ENCODE peak calls at places on chromosomes 6 and 20, in six cellular contexts. Z is psoas muscle; G is B cell; L is fibroblast of lung; B is endothelial cell; J is CD8-positive, alpha-beta T cell. D is an unnamed sample.

GRCh38 chr20:13105864-13106457 is 97.2 kb downstream of the SPTLC3 start:
- DNase-seq in Z (no peak), G (peak; percentile 20), L (peak; percentile 6), B (no peak), J (no peak), D (peak; percentile 6)

GRCh38 chr6:166781331-166781730 is 154.3 kb upstream of the RPS6KA2 start:
- DNase-seq in Z (no peak), G (no peak), L (no peak), B (peak; percentile 2), J (no peak), D (no peak)

GRCh38 chr20:43787937-43788336 is 61.1 kb upstream of the GTSF1L start:
- DNase-seq in Z (no peak), G (no peak), L (no peak), B (no peak), J (no peak), D (no peak)

GRCh38 chr20:36604952-36605308 is 649 bp upstream of the RAB5IF start:
- DNase-seq in Z (peak; percentile 59), G (peak; percentile 83), L (no peak), B (no peak), J (peak; percentile 31), D (peak; percentile 20)

GRCh38 chr6:42136508-42137191 is 5.8 kb downstream of the C6orf132 start:
- DNase-seq in Z (no peak), G (peak; percentile 57), L (peak; percentile 91), B (peak; percentile 30), J (no peak), D (peak; percentile 62)

GRCh38 chr6:53014034-53014433 is 18.9 kb upstream of the GSTA4 start:
- DNase-seq in Z (no peak), G (no peak), L (no peak), B (no peak), J (no peak), D (no peak)

GRCh38 chr6:155880905-155881304 is 425.3 kb upstream of the NOX3 start:
- DNase-seq in Z (no peak), G (no peak), L (peak; percentile 51), B (no peak), J (no peak), D (no peak)

GRCh38 chr20:22910287-22910852 is 124.7 kb upstream of the SSTR4 start:
- DNase-seq in Z (no peak), G (no peak), L (no peak), B (no peak), J (no peak), D (no peak)

GRCh38 chr6:137717074-137718073 is 149.7 kb upstream of the TNFAIP3 start:
- DNase-seq in Z (no peak), G (no peak), L (peak; percentile 43), B (no peak), J (peak; percentile 59), D (no peak)

GRCh38 chr20:3869839-3870634 is 19.1 kb upstream of the PANK2 start:
- DNase-seq in Z (no peak), G (no peak), L (no peak), B (no peak), J (no peak), D (no peak)

GRCh38 chr6:41730531-41731436 is 4.6 kb downstream of the TFEB start:
- DNase-seq in Z (peak; percentile 47), G (no peak), L (no peak), B (no peak), J (no peak), D (no peak)

GRCh38 chr6:140130074-140130473 is 755.6 kb upstream of the CITED2 start:
- DNase-seq in Z (no peak), G (no peak), L (no peak), B (no peak), J (no peak), D (no peak)

GRCh38 chr6:136546321-136546720 is 3.9 kb downstream of the MAP7 start:
- DNase-seq in Z (no peak), G (no peak), L (no peak), B (no peak), J (no peak), D (no peak)

GRCh38 chr20:25533920-25534700 is 51.2 kb downstream of the NINL start:
- DNase-seq in Z (no peak), G (no peak), L (no peak), B (no peak), J (no peak), D (no peak)

GRCh38 chr6:20096506-20096905 is 115.8 kb downstream of the MBOAT1 start:
- DNase-seq in Z (no peak), G (no peak), L (no peak), B (no peak), J (no peak), D (no peak)

GRCh38 chr6:20086992-20087391 is 125.3 kb downstream of the MBOAT1 start:
- DNase-seq in Z (no peak), G (no peak), L (no peak), B (no peak), J (no peak), D (no peak)

GRCh38 chr6:20095436-20095835 is 116.8 kb downstream of the MBOAT1 start:
- DNase-seq in Z (no peak), G (no peak), L (no peak), B (no peak), J (no peak), D (no peak)

DNA sequence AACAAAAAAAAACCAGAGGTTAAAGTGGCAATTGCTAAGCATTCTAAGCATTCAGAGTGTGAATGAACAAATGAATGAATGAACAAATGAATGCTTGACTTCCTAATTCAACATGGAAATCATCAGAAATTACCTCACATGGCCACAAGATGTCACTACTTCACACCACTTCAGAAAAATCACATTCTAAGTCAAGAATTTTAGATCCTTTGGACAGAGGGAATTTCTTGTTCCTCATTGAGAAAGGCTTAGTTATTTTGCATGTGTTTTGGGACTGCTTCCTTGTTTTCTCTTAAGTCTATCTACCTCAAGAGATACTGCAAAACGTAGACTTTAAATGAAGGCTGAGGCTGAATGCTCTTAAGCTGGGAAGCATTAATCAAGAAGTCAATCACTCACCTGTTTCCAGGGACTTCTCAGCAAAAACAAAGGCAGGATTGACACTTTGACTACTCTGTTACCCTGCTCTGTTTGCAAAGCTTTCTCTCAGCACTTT is 120.2 kb downstream of the MBOAT1 start:
- DNase-seq in Z (no peak), G (peak; percentile 26), L (peak; percentile 42), B (peak; percentile 24), J (no peak), D (peak; percentile 10)
- TF ChIP-seq CTCF in Z (peak; percentile 66), G (peak; percentile 83), L (peak; percentile 52), B (peak; percentile 89), J (peak; percentile 45), D (peak; percentile 77)

GRCh38 chr6:168210239-168211107 is 109.1 kb downstream of the DACT2 start:
- DNase-seq in Z (no peak), G (no peak), L (no peak), B (no peak), J (no peak), D (no peak)
- TF ChIP-seq CTCF in Z (no peak), G (no peak), L (no peak), B (no peak), J (no peak), D (no peak)

GRCh38 chr6:154345811-154346210 is 10.8 kb downstream of the IPCEF1 start:
- DNase-seq in Z (no peak), G (no peak), L (no peak), B (no peak), J (no peak), D (no peak)

GRCh38 chr6:154341326-154341725 is 15.3 kb downstream of the IPCEF1 start:
- DNase-seq in Z (no peak), G (no peak), L (no peak), B (no peak), J (no peak), D (no peak)

GRCh38 chr6:154347981-154348380 is 8.6 kb downstream of the IPCEF1 start:
- DNase-seq in Z (no peak), G (no peak), L (peak; percentile 13), B (no peak), J (no peak), D (no peak)

GRCh38 chr6:154341876-154342275 is 14.7 kb downstream of the IPCEF1 start:
- DNase-seq in Z (no peak), G (no peak), L (peak; percentile 51), B (no peak), J (no peak), D (no peak)

DNA sequence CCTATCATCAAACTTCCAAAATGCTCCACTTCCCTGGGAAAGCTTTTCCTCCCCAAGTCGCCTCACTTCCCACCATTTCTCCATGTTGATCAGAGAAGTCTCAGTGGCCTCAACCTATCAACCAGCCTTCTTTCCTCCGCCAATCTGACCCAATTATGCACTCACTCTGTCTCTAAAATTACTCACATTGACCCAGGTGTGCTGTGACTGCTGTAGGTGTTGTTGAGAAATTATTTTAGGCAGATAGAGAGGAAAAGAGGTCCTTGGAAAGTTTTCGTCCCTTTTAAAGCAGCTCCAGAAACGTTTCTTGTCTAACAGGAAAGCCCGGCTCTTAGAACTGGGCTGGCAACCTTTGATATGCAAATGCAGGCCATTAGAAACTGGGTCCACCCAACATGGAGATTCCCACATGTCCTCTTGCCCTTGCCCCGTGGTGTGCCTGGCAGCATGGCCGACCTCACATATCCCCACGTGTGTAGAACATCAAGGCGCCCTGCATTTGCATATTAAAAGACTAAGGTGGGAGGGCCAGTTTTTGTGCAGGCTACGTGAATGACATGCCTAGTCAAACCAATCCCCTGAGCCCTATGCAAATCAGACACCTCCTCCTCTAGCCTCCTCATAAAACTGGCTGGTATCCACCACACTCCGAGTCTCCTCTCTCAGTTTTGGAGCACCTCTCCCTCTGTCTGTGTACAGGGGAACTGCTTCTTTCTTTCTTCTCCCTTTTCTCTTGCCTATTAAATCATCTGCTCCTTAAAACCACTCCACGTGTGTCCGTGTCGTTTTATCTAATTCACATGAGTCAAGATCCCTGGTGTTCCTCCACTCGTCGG is 12.9 kb downstream of the IPCEF1 start:
- DNase-seq in Z (no peak), G (no peak), L (peak; percentile 70), B (no peak), J (no peak), D (peak; percentile 23)
- TF ChIP-seq CTCF in Z (no peak), G (no peak), L (no peak), B (no peak), J (no peak), D (peak; percentile 47)

GRCh38 chr6:149860834-149861602 is 3.1 kb downstream of the LRP11 start:
- DNase-seq in Z (no peak), G (no peak), L (no peak), B (no peak), J (no peak), D (no peak)
- TF ChIP-seq CTCF in Z (no peak), G (no peak), L (peak; percentile 8), B (no peak), J (no peak), D (no peak)

DNA sequence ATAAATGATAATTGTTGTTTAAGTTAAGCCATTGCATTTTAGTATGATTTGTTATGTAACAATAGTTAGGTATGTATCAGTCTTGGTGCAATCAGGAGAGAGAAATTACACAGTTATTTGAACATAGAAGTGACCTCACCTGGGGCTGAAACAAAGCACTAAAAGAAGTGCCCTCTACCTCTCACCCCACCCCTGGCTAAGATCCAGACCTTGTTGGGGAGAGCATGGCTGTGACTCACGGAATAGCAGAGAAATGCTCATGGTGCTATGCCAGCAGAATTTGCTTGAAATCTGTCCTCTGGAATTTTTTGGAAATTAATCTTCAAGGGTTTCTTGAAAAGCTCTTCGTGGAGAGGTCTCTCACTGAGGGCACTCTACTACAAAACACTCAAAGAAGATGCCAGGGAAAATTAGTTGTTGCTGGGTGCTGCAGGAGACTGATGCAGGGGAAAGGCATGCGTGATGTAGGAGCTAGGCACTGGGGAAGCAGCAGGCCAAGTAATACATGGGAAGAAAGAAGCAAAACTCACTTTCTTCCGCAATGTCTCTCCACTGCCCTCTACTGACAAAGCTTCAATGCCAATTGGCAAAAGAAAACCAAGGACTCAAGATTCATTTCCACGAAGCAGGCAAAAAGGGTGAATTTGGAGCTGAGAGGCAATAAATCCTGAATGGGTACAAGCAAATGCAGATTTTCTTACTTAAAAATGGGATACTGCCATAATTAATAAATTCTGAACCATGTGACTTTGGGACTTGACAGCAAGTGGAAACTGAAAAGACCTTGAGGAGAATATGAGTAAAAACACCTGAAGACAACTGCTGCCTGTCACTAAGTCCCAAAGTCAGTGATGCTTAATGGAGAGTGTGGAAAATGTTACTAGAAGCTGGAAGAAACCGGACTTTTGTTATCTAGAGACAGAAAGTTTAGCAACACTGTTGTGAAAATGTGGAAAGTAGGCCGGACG is 136.3 kb upstream of the ZNF184 start:
- DNase-seq in Z (no peak), G (peak; percentile 33), L (peak; percentile 71), B (peak; percentile 58), J (no peak), D (peak; percentile 33)
- TF ChIP-seq CTCF in Z (peak; percentile 7), G (peak; percentile 53), L (peak; percentile 71), B (no peak), J (peak; percentile 48), D (peak; percentile 77)